ENCODE peak calls at places on chromosomes 16 and 17, in ten cellular contexts. A is EL; U is Calu3; Q is GM13977; B is NT2/D1; O is SW480; S is pulmonary artery endothelial cell; L is posterior vena cava; D is ACHN; J is activated CD4-positive, alpha-beta T cell treated with anti-CD3 and anti-CD28 coated beads, Interleukin-2, amount 10 ng/mL, durations not matched to agents 7 days and 5 days. W is an unnamed sample.

GRCh38 chr17:78953356-78954350 is 26.1 kb downstream of the LGALS3BP start:
- DNase-seq in A (no peak), B (no peak), S (no peak), Q (no peak), U (no peak), L (no peak), D (no peak), O (no peak), J (no peak), W (no peak)

GRCh38 chr17:78127888-78128615 is 503 bp downstream of the TMC6 start:
- DNase-seq in U (peak), S (no peak), O (peak), D (no peak), L (no peak), J (no peak), B (no peak), Q (peak), A (no peak), W (peak)

GRCh38 chr17:2263183-2263954 is 40.2 kb downstream of the SMG6 start:
- DNase-seq in U (no peak), A (no peak), L (no peak), D (no peak), J (no peak), B (no peak), S (no peak), O (no peak), Q (no peak), W (no peak)

GRCh38 chr16:61797960-61798359 is 238.3 kb downstream of the CDH8 start:
- DNase-seq in L (no peak), S (no peak), A (peak), B (no peak), U (no peak), D (no peak), O (no peak), Q (no peak), J (no peak), W (no peak)

GRCh38 chr16:69190598-69190997 is 3.6 kb downstream of the SNTB2 start:
- DNase-seq in B (no peak), S (no peak), O (no peak), Q (no peak), A (no peak), U (no peak), D (no peak), J (peak), L (no peak), W (no peak)

GRCh38 chr16:9666834-9667480 is 515.3 kb downstream of the GRIN2A start:
- DNase-seq in O (no peak), A (no peak), L (no peak), J (no peak), S (no peak), D (no peak), U (no peak), Q (no peak), B (no peak), W (no peak)

GRCh38 chr17:63961355-63962207 is 11.1 kb downstream of the SCN4A start:
- DNase-seq in A (peak), B (peak), Q (peak), O (peak), D (peak), J (peak), S (no peak), L (peak), U (no peak), W (no peak)

GRCh38 chr17:7426203-7426863 is 917 bp downstream of the SPEM2 start:
- DNase-seq in U (no peak), J (no peak), D (no peak), A (no peak), B (no peak), S (no peak), O (no peak), Q (no peak), L (peak), W (no peak)

GRCh38 chr16:83728518-83728917 is 79.3 kb upstream of the HSBP1 start:
- DNase-seq in U (no peak), D (no peak), S (no peak), B (no peak), J (no peak), L (no peak), A (no peak), O (no peak), Q (no peak), W (no peak)

GRCh38 chr16:56932588-56933265 is 785 bp downstream of the HERPUD1 start:
- DNase-seq in B (no peak), U (peak), O (peak), L (peak), S (peak), D (peak), J (peak), A (peak), Q (peak), W (peak)

GRCh38 chr17:29148790-29149430 is 31.3 kb downstream of the MYO18A start:
- DNase-seq in A (peak), S (peak), U (peak), D (peak), J (peak), O (peak), B (peak), Q (peak), L (peak), W (peak)

GRCh38 chr16:84826558-84826941 is 6.8 kb downstream of the CRISPLD2 start:
- DNase-seq in B (no peak), S (no peak), A (peak), O (no peak), U (no peak), J (no peak), D (no peak), L (no peak), Q (no peak), W (no peak)

GRCh38 chr16:49556252-49557069 is 182.9 kb downstream of the C16orf78 start:
- DNase-seq in L (no peak), Q (no peak), A (no peak), O (peak), U (no peak), D (peak), S (peak), B (peak), J (no peak), W (peak)

GRCh38 chr17:263773-264172 is 82.3 kb upstream of the DOC2B start:
- DNase-seq in B (no peak), D (no peak), J (peak), A (no peak), Q (no peak), O (no peak), L (peak), U (no peak), S (no peak), W (peak)

GRCh38 chr17:4796550-4796915 is 569 bp downstream of the PSMB6 start:
- DNase-seq in B (no peak), L (no peak), O (peak), D (peak), Q (no peak), S (no peak), A (peak), J (no peak), U (peak), W (no peak)

GRCh38 chr17:1462164-1463112 is 6.4 kb upstream of the CRK start:
- DNase-seq in J (no peak), L (no peak), D (no peak), S (no peak), B (no peak), O (no peak), U (no peak), Q (no peak), A (no peak), W (no peak)

GRCh38 chr17:34842235-34842634 is 119.0 kb downstream of the CCT6B start:
- DNase-seq in B (no peak), A (no peak), J (no peak), D (no peak), S (no peak), L (no peak), O (no peak), U (no peak), Q (no peak), W (no peak)

GRCh38 chr17:17913695-17914332 is 58.4 kb downstream of the TOM1L2 start:
- DNase-seq in J (peak), D (peak), L (peak), S (no peak), Q (no peak), O (peak), A (peak), B (peak), U (peak), W (no peak)

GRCh38 chr17:13337171-13337570 is 264.6 kb downstream of the HS3ST3A1 start:
- DNase-seq in L (no peak), O (no peak), Q (no peak), A (peak), D (no peak), J (no peak), U (no peak), B (no peak), S (no peak), W (no peak)

GRCh38 chr17:68533887-68534700 is 21.9 kb downstream of the PRKAR1A start:
- DNase-seq in Q (no peak), S (no peak), B (no peak), U (no peak), A (peak), D (no peak), L (no peak), O (no peak), J (no peak), W (no peak)

GRCh38 chr16:66925322-66925840 is at the start of gene RRAD:
- DNase-seq in J (no peak), U (peak), S (no peak), B (no peak), O (no peak), A (peak), D (peak), Q (peak), L (peak), W (no peak)

GRCh38 chr16:83176802-83177201 is 550.0 kb downstream of the CDH13 start:
- DNase-seq in B (no peak), Q (no peak), D (no peak), U (no peak), S (no peak), A (no peak), J (no peak), O (no peak), L (no peak), W (no peak)

GRCh38 chr16:15055141-15056053 is 477 bp downstream of the NTAN1 start:
- DNase-seq in D (no peak), U (no peak), O (no peak), J (peak), B (peak), A (peak), Q (peak), S (no peak), L (peak), W (peak)

GRCh38 chr16:84190731-84191388 is at the start of gene ADAD2:
- DNase-seq in O (no peak), J (no peak), L (no peak), S (no peak), A (no peak), B (peak), Q (no peak), D (no peak), U (no peak), W (no peak)

GRCh38 chr17:45248132-45248936 is 13.6 kb downstream of the SPATA32 start:
- DNase-seq in D (peak), B (peak), S (no peak), J (peak), Q (peak), A (no peak), L (no peak), U (peak), O (peak), W (peak)

GRCh38 chr17:19379306-19380075 is 1.2 kb downstream of the MAPK7 start:
- DNase-seq in O (no peak), B (no peak), A (no peak), L (peak), D (no peak), U (no peak), J (no peak), S (no peak), Q (no peak), W (no peak)

GRCh38 chr16:88905563-88905962 is 39.1 kb upstream of the PABPN1L start:
- DNase-seq in S (no peak), J (no peak), O (no peak), B (no peak), D (no peak), A (no peak), L (no peak), Q (peak), U (no peak), W (no peak)

GRCh38 chr17:14354807-14355206 is 53.9 kb downstream of the HS3ST3B1 start:
- DNase-seq in U (no peak), L (no peak), D (no peak), S (no peak), B (no peak), Q (no peak), A (no peak), O (no peak), J (no peak), W (no peak)

GRCh38 chr16:69311533-69312388 is 611 bp downstream of the VPS4A start:
- DNase-seq in B (no peak), D (peak), J (peak), S (no peak), A (peak), Q (peak), O (peak), U (peak), L (peak), W (peak)

GRCh38 chr16:4290236-4290830 is 17.5 kb upstream of the TFAP4 start:
- DNase-seq in B (no peak), S (no peak), A (peak), U (peak), D (peak), J (no peak), Q (no peak), L (no peak), O (peak), W (no peak)

GRCh38 chr17:75748706-75749105 is 16.3 kb downstream of the GALK1 start:
- DNase-seq in U (no peak), Q (no peak), J (no peak), L (no peak), A (no peak), O (no peak), B (no peak), D (no peak), S (no peak), W (no peak)

GRCh38 chr17:55356440-55357328 is 65.0 kb downstream of the MMD start:
- DNase-seq in U (peak), L (no peak), S (peak), O (peak), D (peak), B (peak), Q (peak), J (peak), A (peak), W (no peak)

GRCh38 chr17:40558651-40559015 is 6.6 kb downstream of the CCR7 start:
- DNase-seq in S (no peak), U (no peak), O (no peak), L (no peak), A (no peak), D (no peak), J (no peak), Q (peak), B (no peak), W (no peak)

GRCh38 chr17:50123649-50124349 is 6.2 kb downstream of the SAMD14 start:
- DNase-seq in S (no peak), B (no peak), Q (no peak), L (no peak), J (no peak), U (no peak), O (no peak), D (peak), A (no peak), W (no peak)

GRCh38 chr17:66056148-66056547 is 135.8 kb downstream of the CEP112 start:
- DNase-seq in U (no peak), S (no peak), B (no peak), L (no peak), J (no peak), Q (no peak), O (no peak), D (no peak), A (no peak), W (no peak)

GRCh38 chr16:85205747-85206471 is 93.6 kb upstream of the CIBAR2 start:
- DNase-seq in A (peak), U (no peak), Q (no peak), S (no peak), J (no peak), D (no peak), B (no peak), O (no peak), L (peak), W (no peak)

GRCh38 chr16:79707867-79708266 is 107.3 kb upstream of the MAF start:
- DNase-seq in A (peak), O (no peak), U (peak), B (no peak), S (no peak), D (no peak), Q (no peak), J (no peak), L (peak), W (no peak)

GRCh38 chr17:40791808-40792436 is 7.8 kb downstream of the KRT28 start:
- DNase-seq in Q (no peak), A (peak), O (peak), L (no peak), B (peak), J (no peak), S (no peak), U (peak), D (peak), W (no peak)

GRCh38 chr16:50842589-50842988 is 100.7 kb downstream of the CYLD start:
- DNase-seq in L (no peak), B (no peak), Q (no peak), U (no peak), D (no peak), J (no peak), S (no peak), O (no peak), A (peak), W (no peak)

GRCh38 chr17:49928126-49928800 is 40.7 kb upstream of the DLX4 start:
- DNase-seq in Q (no peak), L (no peak), A (peak), O (no peak), S (no peak), U (no peak), B (no peak), J (no peak), D (no peak), W (no peak)

W was measured in spleen.